ENCODE peak calls at places on chromosomes 11 and 22, in five cellular contexts. One of them, this sample, is unnamed.

GRCh38 chr11:9687736-9688494 is 24.0 kb downstream of the SWAP70 start:
- DNase-seq in activated T-cell treated with anti-CD3 and anti-CD28 coated beads for 1 hour: no peak
- DNase-seq in occipital lobe: no peak
- DNase-seq in T47D: no peak
- DNase-seq in kidney tubule cell: no peak
- DNase-seq in this sample: no peak

GRCh38 chr11:57330029-57330428 is 5.3 kb upstream of the TNKS1BP1 start:
- DNase-seq in activated T-cell treated with anti-CD3 and anti-CD28 coated beads for 1 hour: no peak
- DNase-seq in occipital lobe: no peak
- DNase-seq in T47D: no peak
- DNase-seq in kidney tubule cell: no peak
- DNase-seq in this sample: no peak

GRCh38 chr22:45887202-45888131 is 89.5 kb downstream of the WNT7B start:
- DNase-seq in activated T-cell treated with anti-CD3 and anti-CD28 coated beads for 1 hour: no peak
- DNase-seq in occipital lobe: no peak
- DNase-seq in T47D: peak
- DNase-seq in kidney tubule cell: peak
- DNase-seq in this sample: peak

GRCh38 chr11:96620464-96621044 is 230.7 kb downstream of the JRKL start:
- DNase-seq in activated T-cell treated with anti-CD3 and anti-CD28 coated beads for 1 hour: no peak
- DNase-seq in occipital lobe: no peak
- DNase-seq in T47D: peak
- DNase-seq in kidney tubule cell: no peak
- DNase-seq in this sample: no peak

GRCh38 chr11:126197277-126197939 is 14.0 kb downstream of the RPUSD4 start:
- DNase-seq in activated T-cell treated with anti-CD3 and anti-CD28 coated beads for 1 hour: no peak
- DNase-seq in occipital lobe: no peak
- DNase-seq in T47D: no peak
- DNase-seq in kidney tubule cell: peak
- DNase-seq in this sample: no peak

GRCh38 chr11:12918667-12919066 is 90.4 kb upstream of the RASSF10 start:
- DNase-seq in activated T-cell treated with anti-CD3 and anti-CD28 coated beads for 1 hour: no peak
- DNase-seq in occipital lobe: no peak
- DNase-seq in T47D: no peak
- DNase-seq in kidney tubule cell: no peak
- DNase-seq in this sample: no peak

GRCh38 chr11:46554205-46555162 is 39.3 kb downstream of the AMBRA1 start:
- DNase-seq in activated T-cell treated with anti-CD3 and anti-CD28 coated beads for 1 hour: no peak
- DNase-seq in occipital lobe: no peak
- DNase-seq in T47D: peak
- DNase-seq in kidney tubule cell: peak
- DNase-seq in this sample: no peak

GRCh38 chr11:71323876-71324526 is 71.6 kb upstream of the SHANK2 start:
- DNase-seq in activated T-cell treated with anti-CD3 and anti-CD28 coated beads for 1 hour: no peak
- DNase-seq in occipital lobe: no peak
- DNase-seq in T47D: no peak
- DNase-seq in kidney tubule cell: no peak
- DNase-seq in this sample: no peak

GRCh38 chr11:125494033-125494364 is 2.1 kb downstream of the FEZ1 start:
- DNase-seq in activated T-cell treated with anti-CD3 and anti-CD28 coated beads for 1 hour: no peak
- DNase-seq in occipital lobe: peak
- DNase-seq in T47D: no peak
- DNase-seq in kidney tubule cell: no peak
- DNase-seq in this sample: no peak

GRCh38 chr11:79546366-79546765 is 105.5 kb upstream of the TENM4 start:
- DNase-seq in activated T-cell treated with anti-CD3 and anti-CD28 coated beads for 1 hour: no peak
- DNase-seq in occipital lobe: no peak
- DNase-seq in T47D: no peak
- DNase-seq in kidney tubule cell: no peak
- DNase-seq in this sample: no peak

GRCh38 chr11:117239295-117239694 is 6.8 kb downstream of the RNF214 start:
- DNase-seq in activated T-cell treated with anti-CD3 and anti-CD28 coated beads for 1 hour: no peak
- DNase-seq in occipital lobe: no peak
- DNase-seq in T47D: peak
- DNase-seq in kidney tubule cell: peak
- DNase-seq in this sample: no peak

GRCh38 chr11:34727228-34727737 is 106.4 kb downstream of the EHF start:
- DNase-seq in activated T-cell treated with anti-CD3 and anti-CD28 coated beads for 1 hour: no peak
- DNase-seq in occipital lobe: no peak
- DNase-seq in T47D: no peak
- DNase-seq in kidney tubule cell: no peak
- DNase-seq in this sample: no peak

GRCh38 chr11:2264366-2265011 is 5.9 kb downstream of the ASCL2 start:
- DNase-seq in activated T-cell treated with anti-CD3 and anti-CD28 coated beads for 1 hour: no peak
- DNase-seq in occipital lobe: no peak
- DNase-seq in T47D: no peak
- DNase-seq in kidney tubule cell: no peak
- DNase-seq in this sample: no peak

GRCh38 chr11:44505591-44506054 is 59.8 kb upstream of the CD82 start:
- DNase-seq in activated T-cell treated with anti-CD3 and anti-CD28 coated beads for 1 hour: no peak
- DNase-seq in occipital lobe: no peak
- DNase-seq in T47D: peak
- DNase-seq in kidney tubule cell: peak
- DNase-seq in this sample: no peak

GRCh38 chr22:38239101-38239761 is 33.6 kb downstream of the TMEM184B start:
- DNase-seq in activated T-cell treated with anti-CD3 and anti-CD28 coated beads for 1 hour: no peak
- DNase-seq in occipital lobe: peak
- DNase-seq in T47D: no peak
- DNase-seq in kidney tubule cell: peak
- DNase-seq in this sample: no peak

GRCh38 chr22:49525776-49526535 is 301.7 kb downstream of the BRD1 start:
- DNase-seq in activated T-cell treated with anti-CD3 and anti-CD28 coated beads for 1 hour: no peak
- DNase-seq in occipital lobe: peak
- DNase-seq in T47D: no peak
- DNase-seq in kidney tubule cell: no peak
- DNase-seq in this sample: no peak

GRCh38 chr11:66443602-66444001 is 5.0 kb upstream of the MRPL11 start:
- DNase-seq in activated T-cell treated with anti-CD3 and anti-CD28 coated beads for 1 hour: no peak
- DNase-seq in occipital lobe: no peak
- DNase-seq in T47D: no peak
- DNase-seq in kidney tubule cell: peak
- DNase-seq in this sample: peak

This sample was measured in CD14-positive monocyte.